ENCODE peak calls at places on chromosomes 13 and 19, in seven cellular contexts. F, W, C, A, P, O and B are unnamed samples.

GRCh38 chr19:58170860-58171259 is 12.0 kb upstream of the ZNF274 start:
- DNase-seq in P (peak; percentile 71), W (no peak), F (no peak), O (no peak), A (no peak), C (no peak), B (no peak)

GRCh38 chr13:44004881-44005280 is 125.2 kb downstream of the LACC1 start:
- DNase-seq in W (no peak), C (no peak), O (no peak), A (no peak), P (no peak), F (no peak), B (no peak)

GRCh38 chr13:96816874-96817273 is 177.4 kb downstream of the OXGR1 start:
- DNase-seq in C (no peak), W (no peak), A (no peak), P (no peak), O (no peak), F (peak; percentile 81), B (no peak)

GRCh38 chr13:42971670-42972355 is 20.2 kb downstream of the EPSTI1 start:
- DNase-seq in O (no peak), W (no peak), C (no peak), A (no peak), P (no peak), F (no peak), B (no peak)

GRCh38 chr19:18290250-18291018 is 9.0 kb upstream of the JUND start:
- DNase-seq in W (peak; percentile 81), F (peak; percentile 54), P (no peak), C (peak; percentile 90), A (no peak), O (no peak), B (peak; percentile 81)

GRCh38 chr19:49983645-49984229 is 22.8 kb upstream of the SIGLEC11 start:
- DNase-seq in P (peak; percentile 57), A (peak; percentile 38), O (peak; percentile 52), F (peak; percentile 90), C (peak; percentile 87), W (peak; percentile 75), B (peak; percentile 79)

GRCh38 chr13:33845572-33846305 is 27.8 kb downstream of the RFC3 start:
- DNase-seq in O (no peak), C (no peak), P (no peak), W (no peak), F (no peak), A (no peak), B (no peak)

GRCh38 chr19:31066385-31066784 is 282.9 kb downstream of the TSHZ3 start:
- DNase-seq in A (no peak), C (no peak), P (peak; percentile 64), F (no peak), O (no peak), W (no peak), B (no peak)

GRCh38 chr13:20654156-20654555 is 49.3 kb upstream of the IL17D start:
- DNase-seq in A (no peak), C (no peak), W (no peak), P (no peak), O (no peak), F (no peak), B (no peak)

GRCh38 chr19:47507031-47507430 is 7.8 kb downstream of the NAPA start:
- DNase-seq in A (no peak), O (no peak), F (no peak), P (no peak), C (no peak), W (no peak), B (no peak)

GRCh38 chr13:90746230-90746629 is 601.3 kb upstream of the MIR17HG start:
- DNase-seq in P (no peak), C (no peak), O (no peak), F (no peak), A (no peak), W (no peak), B (no peak)

GRCh38 chr19:34364830-34365462 is at the start of gene GPI:
- DNase-seq in F (peak; percentile 85), W (peak; percentile 69), P (peak; percentile 71), C (peak; percentile 94), A (no peak), O (peak; percentile 24), B (peak; percentile 52)

GRCh38 chr19:33674575-33675367 is 53.0 kb downstream of the CHST8 start:
- DNase-seq in C (peak; percentile 77), F (no peak), A (no peak), P (no peak), O (no peak), W (no peak), B (no peak)

GRCh38 chr19:23758187-23759074 is at the start of gene ZNF681:
- DNase-seq in A (peak; percentile 72), O (peak; percentile 62), F (peak; percentile 93), C (peak; percentile 94), P (peak; percentile 21), W (peak; percentile 90), B (peak; percentile 85)

GRCh38 chr13:33341861-33342452 is 56.4 kb upstream of the STARD13 start:
- DNase-seq in P (no peak), W (no peak), F (no peak), A (no peak), C (no peak), O (no peak), B (no peak)

GRCh38 chr19:6743714-6744380 is 4.4 kb downstream of the TRIP10 start:
- DNase-seq in P (no peak), W (no peak), C (no peak), O (no peak), F (no peak), A (no peak), B (no peak)

GRCh38 chr13:40315416-40316064 is 350.9 kb downstream of the FOXO1 start:
- DNase-seq in F (no peak), W (no peak), C (peak; percentile 82), P (no peak), A (no peak), O (no peak), B (peak; percentile 34)

GRCh38 chr19:47848871-47849473 is 10.1 kb upstream of the TPRX2 start:
- DNase-seq in P (peak; percentile 82), W (peak; percentile 19), C (peak; percentile 23), A (no peak), F (peak; percentile 94), O (no peak), B (no peak)

GRCh38 chr19:44792286-44792685 is 14.6 kb downstream of the CBLC start:
- DNase-seq in P (no peak), C (no peak), A (no peak), F (no peak), O (no peak), W (no peak), B (no peak)

GRCh38 chr13:77386880-77387606 is 60.1 kb upstream of the MYCBP2 start:
- DNase-seq in O (peak; percentile 23), P (peak; percentile 28), W (no peak), F (no peak), A (peak; percentile 19), C (no peak), B (no peak)

GRCh38 chr13:65562305-65562704 is 1667.8 kb downstream of the PCDH9 start:
- DNase-seq in A (no peak), F (no peak), O (no peak), P (no peak), C (no peak), W (no peak), B (no peak)

GRCh38 chr13:52848455-52849190 is at the start of gene PCDH8:
- DNase-seq in F (peak; percentile 97), O (no peak), C (no peak), P (no peak), A (no peak), W (no peak), B (no peak)

GRCh38 chr13:20703785-20704458 is 423 bp downstream of the IL17D start:
- DNase-seq in F (peak; percentile 92), O (peak; percentile 36), W (peak; percentile 61), C (peak; percentile 95), A (no peak), P (peak; percentile 70), B (peak; percentile 84)

GRCh38 chr19:1790054-1790762 is 21.9 kb downstream of the ATP8B3 start:
- DNase-seq in F (no peak), W (no peak), O (no peak), C (no peak), A (no peak), P (peak; percentile 48), B (no peak)

GRCh38 chr19:1785310-1785709 is 26.8 kb downstream of the ATP8B3 start:
- DNase-seq in A (no peak), F (no peak), P (no peak), O (no peak), W (no peak), C (no peak), B (no peak)

GRCh38 chr19:1789282-1790020 is 22.6 kb downstream of the ATP8B3 start:
- DNase-seq in F (peak; percentile 76), A (no peak), P (peak; percentile 60), W (no peak), C (no peak), O (no peak), B (no peak)

GRCh38 chr19:1786668-1787067 is 25.4 kb downstream of the ATP8B3 start:
- DNase-seq in A (no peak), P (no peak), C (no peak), O (no peak), F (no peak), W (no peak), B (no peak)

DNA sequence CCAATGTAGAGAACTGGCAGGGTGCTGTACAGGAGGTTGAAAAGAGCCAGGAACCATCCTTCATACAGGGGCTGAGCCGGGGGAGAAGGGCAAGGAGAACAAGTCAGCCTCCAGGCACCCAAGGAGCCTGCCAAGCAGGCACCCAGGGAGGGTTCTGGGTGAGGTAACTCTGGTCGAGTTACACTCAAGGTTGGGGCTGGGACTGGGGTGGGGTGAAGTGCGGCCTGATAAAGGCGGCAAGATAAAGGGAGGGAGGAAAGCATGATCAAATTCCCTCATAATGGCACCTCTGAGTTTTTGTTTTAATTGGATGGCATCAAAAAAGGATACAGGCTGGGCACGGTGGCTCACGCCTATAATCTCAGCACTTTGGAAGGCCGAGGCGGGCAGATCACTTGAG is 25.0 kb downstream of the ATP8B3 start:
- DNase-seq in W (no peak), A (no peak), P (no peak), O (no peak), F (no peak), C (no peak), B (no peak)
- H3K4me1 ChIP-seq in W (no peaks in the 10 kb centered on the region), A (no peaks in the 10 kb centered on the region), P (no peaks in the 10 kb centered on the region), O (peaks cover 15% of the 10 kb centered on the region), F (no peaks in the 10 kb centered on the region), C (peaks cover 18% of the 10 kb centered on the region), B (no peaks in the 10 kb centered on the region)

DNA sequence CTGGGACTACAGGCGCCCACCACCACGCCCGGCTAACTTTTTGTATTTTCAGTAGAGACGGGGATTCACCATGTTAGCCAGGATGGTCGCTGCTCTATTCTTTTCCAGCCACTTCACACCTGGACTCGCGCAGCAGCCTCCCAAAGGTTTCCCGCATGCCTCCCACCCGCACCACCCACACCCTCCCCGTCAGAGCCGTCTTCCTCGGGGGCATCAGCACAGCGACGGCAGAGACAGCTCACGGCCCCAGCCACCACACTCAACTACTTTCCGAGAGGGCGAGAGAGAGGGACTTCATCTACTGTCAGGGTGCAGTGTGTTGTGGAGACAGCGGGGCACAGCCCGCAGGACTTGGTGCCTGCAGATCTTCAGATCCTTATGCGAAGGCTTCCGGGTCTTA is 5.6 kb downstream of the ZNF787 start:
- DNase-seq in W (no peak), A (no peak), P (no peak), C (no peak), F (peak; percentile 37), O (no peak), B (no peak)
- H3K4me1 ChIP-seq in W (peaks cover 43% of the 10 kb centered on the region), A (peaks cover 24% of the 10 kb centered on the region), P (peaks cover 32% of the 10 kb centered on the region), C (peaks cover 99% of the 10 kb centered on the region), F (peaks cover 7% of the 10 kb centered on the region), O (peaks cover 94% of the 10 kb centered on the region), B (peaks cover 28% of the 10 kb centered on the region)

GRCh38 chr19:13027031-13027430 is 31.8 kb downstream of the NFIX start:
- DNase-seq in P (no peak), O (no peak), W (no peak), A (no peak), C (no peak), F (no peak), B (no peak)
- H3K4me1 ChIP-seq in P (peaks cover 19% of the 10 kb centered on the region), O (peaks cover 92% of the 10 kb centered on the region), W (peaks cover 23% of the 10 kb centered on the region), A (peaks cover 45% of the 10 kb centered on the region), C (peaks cover 40% of the 10 kb centered on the region), F (no peaks in the 10 kb centered on the region), B (peaks cover 20% of the 10 kb centered on the region)

GRCh38 chr13:51626749-51627148 is 42.5 kb downstream of the WDFY2 start:
- DNase-seq in O (no peak), P (no peak), W (no peak), A (no peak), C (no peak), F (no peak), B (no peak)
- H3K4me1 ChIP-seq in O (peaks cover 38% of the 10 kb centered on the region), P (peaks cover 26% of the 10 kb centered on the region), W (no peaks in the 10 kb centered on the region), A (peaks cover 10% of the 10 kb centered on the region), C (peaks cover 74% of the 10 kb centered on the region), F (no peaks in the 10 kb centered on the region), B (peaks cover 5% of the 10 kb centered on the region)